ENCODE peak calls at places on chromosomes 16 and 17, in five cellular contexts. One of them, this sample, is unnamed.

GRCh38 chr17:58932956-58933355 is 173.7 kb downstream of the TRIM37 start:
- DNase-seq in SK-N-SH: no peak
- DNase-seq in GM12878: no peak
- DNase-seq in K562: no peak
- DNase-seq in HCT116: no peak
- DNase-seq in this sample: no peak

GRCh38 chr16:86562356-86562755 is 4.3 kb upstream of the FOXC2 start:
- DNase-seq in SK-N-SH: no peak
- DNase-seq in K562: no peak
- DNase-seq in HCT116: no peak
- DNase-seq in GM12878: no peak
- DNase-seq in this sample: no peak

GRCh38 chr17:48066656-48067055 is 18.5 kb downstream of the NFE2L1 start:
- DNase-seq in HCT116: no peak
- DNase-seq in K562: no peak
- DNase-seq in GM12878: no peak
- DNase-seq in SK-N-SH: no peak
- DNase-seq in this sample: no peak

GRCh38 chr17:864315-864714 is 82.2 kb downstream of the MRM3 start:
- DNase-seq in GM12878: no peak
- DNase-seq in SK-N-SH: peak
- DNase-seq in K562: no peak
- DNase-seq in HCT116: no peak
- DNase-seq in this sample: no peak

GRCh38 chr17:70929226-70929625 is 759.9 kb downstream of the KCNJ2 start:
- DNase-seq in K562: no peak
- DNase-seq in HCT116: no peak
- DNase-seq in GM12878: no peak
- DNase-seq in SK-N-SH: no peak
- DNase-seq in this sample: no peak

GRCh38 chr17:46764709-46765401 is 53.6 kb downstream of the WNT3 start:
- DNase-seq in SK-N-SH: peak
- DNase-seq in GM12878: no peak
- DNase-seq in HCT116: no peak
- DNase-seq in K562: peak
- DNase-seq in this sample: no peak

GRCh38 chr17:46212634-46213435 is 19.6 kb upstream of the KANSL1 start:
- DNase-seq in K562: peak
- DNase-seq in GM12878: no peak
- DNase-seq in SK-N-SH: peak
- DNase-seq in HCT116: peak
- DNase-seq in this sample: no peak

GRCh38 chr16:82846806-82847205 is 220.0 kb downstream of the CDH13 start:
- DNase-seq in SK-N-SH: no peak
- DNase-seq in HCT116: no peak
- DNase-seq in K562: no peak
- DNase-seq in GM12878: no peak
- DNase-seq in this sample: no peak

GRCh38 chr16:46573834-46574159 is 47.4 kb downstream of the SHCBP1 start:
- DNase-seq in K562: no peak
- DNase-seq in SK-N-SH: no peak
- DNase-seq in GM12878: no peak
- DNase-seq in HCT116: no peak
- DNase-seq in this sample: no peak

GRCh38 chr16:69566437-69567030 is 768 bp downstream of the NFAT5 start:
- DNase-seq in HCT116: no peak
- DNase-seq in K562: peak
- DNase-seq in SK-N-SH: peak
- DNase-seq in GM12878: no peak
- DNase-seq in this sample: no peak

GRCh38 chr17:55340726-55341125 is 76.0 kb downstream of the HLF start:
- DNase-seq in K562: no peak
- DNase-seq in GM12878: no peak
- DNase-seq in HCT116: no peak
- DNase-seq in SK-N-SH: no peak
- DNase-seq in this sample: no peak

GRCh38 chr16:70380205-70380918 is 33.7 kb downstream of the DDX19A start:
- DNase-seq in GM12878: no peak
- DNase-seq in K562: no peak
- DNase-seq in SK-N-SH: peak
- DNase-seq in HCT116: no peak
- DNase-seq in this sample: peak

GRCh38 chr16:27367463-27368357 is 34.3 kb upstream of the IL21R start:
- DNase-seq in SK-N-SH: peak
- DNase-seq in K562: peak
- DNase-seq in GM12878: peak
- DNase-seq in HCT116: peak
- DNase-seq in this sample: peak

GRCh38 chr16:13926507-13926906 is 6.6 kb downstream of the ERCC4 start:
- DNase-seq in GM12878: no peak
- DNase-seq in HCT116: no peak
- DNase-seq in SK-N-SH: no peak
- DNase-seq in K562: no peak
- DNase-seq in this sample: no peak

GRCh38 chr17:50923611-50924010 is 57.5 kb upstream of the TOB1 start:
- DNase-seq in GM12878: no peak
- DNase-seq in HCT116: no peak
- DNase-seq in K562: no peak
- DNase-seq in SK-N-SH: peak
- DNase-seq in this sample: no peak

GRCh38 chr17:42674755-42675347 is 1.9 kb downstream of the PLEKHH3 start:
- DNase-seq in GM12878: no peak
- DNase-seq in HCT116: no peak
- DNase-seq in K562: peak
- DNase-seq in SK-N-SH: no peak
- DNase-seq in this sample: no peak

GRCh38 chr17:77096570-77097214 is 44.1 kb upstream of the SEC14L1 start:
- DNase-seq in K562: no peak
- DNase-seq in HCT116: peak
- DNase-seq in GM12878: no peak
- DNase-seq in SK-N-SH: peak
- DNase-seq in this sample: no peak

GRCh38 chr17:27873746-27874145 is 19.4 kb downstream of the LYRM9 start:
- DNase-seq in K562: no peak
- DNase-seq in HCT116: no peak
- DNase-seq in GM12878: no peak
- DNase-seq in SK-N-SH: no peak
- DNase-seq in this sample: no peak

GRCh38 chr17:320809-321385 is 31.7 kb downstream of the RPH3AL start:
- DNase-seq in GM12878: no peak
- DNase-seq in SK-N-SH: no peak
- DNase-seq in HCT116: no peak
- DNase-seq in K562: no peak
- DNase-seq in this sample: no peak

GRCh38 chr16:49763826-49764225 is 92.1 kb downstream of the ZNF423 start:
- DNase-seq in SK-N-SH: no peak
- DNase-seq in GM12878: no peak
- DNase-seq in K562: no peak
- DNase-seq in HCT116: no peak
- DNase-seq in this sample: no peak

GRCh38 chr16:57956924-57957323 is 14.0 kb downstream of the CNGB1 start:
- DNase-seq in GM12878: no peak
- DNase-seq in SK-N-SH: no peak
- DNase-seq in K562: no peak
- DNase-seq in HCT116: no peak
- DNase-seq in this sample: no peak

GRCh38 chr17:18992454-18993130 is 12.0 kb downstream of the FAM83G start:
- DNase-seq in SK-N-SH: no peak
- DNase-seq in GM12878: peak
- DNase-seq in HCT116: no peak
- DNase-seq in K562: no peak
- DNase-seq in this sample: no peak

GRCh38 chr16:52584354-52584840 is 37.5 kb upstream of the TOX3 start:
- DNase-seq in HCT116: no peak
- DNase-seq in SK-N-SH: no peak
- DNase-seq in GM12878: no peak
- DNase-seq in K562: no peak
- DNase-seq in this sample: no peak

GRCh38 chr16:23679986-23680336 is 1.3 kb downstream of the PLK1 start:
- DNase-seq in GM12878: no peak
- DNase-seq in HCT116: no peak
- DNase-seq in SK-N-SH: no peak
- DNase-seq in K562: no peak
- DNase-seq in this sample: no peak

GRCh38 chr17:34902761-34903325 is 58.4 kb downstream of the CCT6B start:
- DNase-seq in HCT116: no peak
- DNase-seq in GM12878: no peak
- DNase-seq in K562: no peak
- DNase-seq in SK-N-SH: peak
- DNase-seq in this sample: no peak

GRCh38 chr17:603405-604193 is 111.0 kb downstream of the VPS53 start:
- DNase-seq in HCT116: no peak
- DNase-seq in GM12878: no peak
- DNase-seq in SK-N-SH: no peak
- DNase-seq in K562: no peak
- DNase-seq in this sample: no peak

GRCh38 chr16:12339686-12340085 is 363.2 kb downstream of the SNX29 start:
- DNase-seq in K562: no peak
- DNase-seq in HCT116: no peak
- DNase-seq in GM12878: no peak
- DNase-seq in SK-N-SH: no peak
- DNase-seq in this sample: no peak

DNA sequence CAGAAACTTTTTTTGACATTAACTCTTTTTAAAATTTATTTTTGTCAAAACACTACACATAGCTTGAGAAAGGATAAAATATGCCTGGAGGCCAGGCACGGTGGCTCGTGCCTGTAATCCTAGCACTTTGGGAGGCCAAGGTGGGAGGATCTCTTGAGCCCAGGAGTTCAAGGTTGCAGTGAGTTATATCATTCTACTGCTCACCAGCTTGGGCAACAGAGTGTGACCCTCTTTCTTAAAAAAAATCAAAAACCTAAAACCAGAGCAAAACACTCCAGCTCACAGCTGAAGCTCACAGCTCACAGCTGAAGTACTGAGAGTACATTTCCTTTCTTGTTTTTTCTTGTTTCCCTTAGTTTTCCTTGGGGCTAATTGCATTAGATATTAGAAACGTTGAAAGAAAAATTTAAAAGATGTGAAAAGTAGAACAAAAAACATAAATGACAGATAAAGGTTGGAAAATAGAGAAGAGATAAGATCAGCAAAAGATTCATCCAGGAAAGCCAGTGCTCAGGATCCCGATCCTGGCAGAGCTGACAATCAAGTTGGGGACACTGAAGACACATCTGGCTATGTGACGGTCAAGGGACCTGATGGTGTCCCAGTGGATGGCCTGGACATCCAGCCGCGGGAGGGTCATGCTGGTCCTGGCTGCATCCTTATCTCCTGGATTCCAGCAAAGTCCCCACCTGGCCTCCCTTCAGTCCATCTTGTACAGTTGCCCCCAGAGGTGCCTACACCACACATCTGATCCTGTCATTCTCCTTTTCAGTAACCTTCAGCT is 9.8 kb downstream of the CHST6 start:
- DNase-seq in SK-N-SH: no peak
- DNase-seq in HCT116: no peak
- DNase-seq in K562: no peak
- DNase-seq in GM12878: no peak
- DNase-seq in this sample: no peak
- TF ChIP-seq YY1 in SK-N-SH: no peak
- TF ChIP-seq YY1 in HCT116: no peak
- TF ChIP-seq YY1 in K562: no peak
- TF ChIP-seq YY1 in GM12878: no peak
- TF ChIP-seq YY1 in this sample: no peak

DNA sequence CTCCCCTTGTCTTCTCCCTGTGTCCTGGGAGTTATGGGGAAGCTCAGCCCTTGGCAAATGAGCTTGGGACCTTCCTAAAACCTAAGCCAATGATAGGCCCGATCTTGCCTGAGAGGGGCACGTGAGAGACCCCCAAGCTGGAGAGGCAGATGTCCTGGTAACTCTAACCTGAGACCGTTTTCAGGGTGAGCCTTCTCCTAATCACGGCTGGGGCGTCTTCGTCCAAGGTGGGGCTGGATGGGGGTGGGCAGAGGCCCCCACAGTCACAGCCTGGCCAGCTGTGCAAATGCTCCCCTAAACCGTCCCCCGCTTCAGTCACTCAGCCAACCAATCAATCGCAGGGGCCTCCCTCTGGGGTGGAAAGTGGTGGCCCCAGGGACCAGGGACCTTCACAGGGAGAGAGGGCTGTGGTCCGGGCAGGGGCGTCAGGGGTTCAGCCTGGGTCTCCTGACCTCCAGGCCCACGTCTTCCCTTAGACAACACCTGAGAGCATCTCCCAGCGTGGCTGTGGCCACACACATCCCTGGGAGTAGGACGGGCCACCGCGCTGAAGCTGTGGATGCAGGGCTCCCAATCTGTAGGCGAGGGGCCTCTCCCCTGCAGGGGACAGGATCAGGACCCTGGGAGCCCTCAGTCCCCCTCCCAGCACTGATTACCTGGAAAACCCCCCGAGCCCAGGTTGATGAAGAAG is 30.6 kb downstream of the ACTG1 start:
- DNase-seq in SK-N-SH: no peak
- DNase-seq in K562: no peak
- DNase-seq in GM12878: no peak
- DNase-seq in HCT116: no peak
- DNase-seq in this sample: no peak
- H3K9ac ChIP-seq in SK-N-SH: no peak
- H3K9ac ChIP-seq in K562: peak
- H3K9ac ChIP-seq in GM12878: no peak
- H3K9ac ChIP-seq in HCT116: no peak
- H3K9ac ChIP-seq in this sample: peak

GRCh38 chr17:17401271-17401781 is 75.5 kb upstream of the MED9 start:
- DNase-seq in K562: peak
- DNase-seq in SK-N-SH: no peak
- DNase-seq in GM12878: no peak
- DNase-seq in HCT116: peak
- DNase-seq in this sample: no peak
- TF ChIP-seq YY1 in K562: peak
- TF ChIP-seq YY1 in SK-N-SH: no peak
- TF ChIP-seq YY1 in GM12878: no peak
- TF ChIP-seq YY1 in HCT116: no peak
- TF ChIP-seq YY1 in this sample: no peak

GRCh38 chr17:79083191-79083971 is 8.8 kb downstream of the ENGASE start:
- DNase-seq in GM12878: no peak
- DNase-seq in K562: no peak
- DNase-seq in HCT116: no peak
- DNase-seq in SK-N-SH: peak
- DNase-seq in this sample: no peak

GRCh38 chr17:79085921-79086551 is 11.4 kb downstream of the ENGASE start:
- DNase-seq in HCT116: no peak
- DNase-seq in GM12878: no peak
- DNase-seq in K562: no peak
- DNase-seq in SK-N-SH: no peak
- DNase-seq in this sample: no peak

GRCh38 chr17:79084291-79085153 is 9.9 kb downstream of the ENGASE start:
- DNase-seq in K562: no peak
- DNase-seq in GM12878: no peak
- DNase-seq in HCT116: no peak
- DNase-seq in SK-N-SH: peak
- DNase-seq in this sample: no peak

GRCh38 chr17:79086609-79087427 is 12.2 kb downstream of the ENGASE start:
- DNase-seq in SK-N-SH: no peak
- DNase-seq in GM12878: no peak
- DNase-seq in K562: no peak
- DNase-seq in HCT116: no peak
- DNase-seq in this sample: no peak

GRCh38 chr17:79085154-79085920 is 10.7 kb downstream of the ENGASE start:
- DNase-seq in GM12878: no peak
- DNase-seq in SK-N-SH: no peak
- DNase-seq in HCT116: no peak
- DNase-seq in K562: no peak
- DNase-seq in this sample: no peak
- H3K9ac ChIP-seq in GM12878: no peak
- H3K9ac ChIP-seq in SK-N-SH: no peak
- H3K9ac ChIP-seq in HCT116: no peak
- H3K9ac ChIP-seq in K562: no peak
- H3K9ac ChIP-seq in this sample: no peak

This sample was measured in NT2/D1.